ENCODE peak calls at places on chromosomes 12 and 14, in ten cellular contexts. N is GM23338; F is NCI-H2081 treated with DMSO at 0.1 percent for 48 hours; E is AML-193; I is NCI-H1417 treated with DMSO at 0.1 percent for 48 hours; V is NCI-H187; X is stimulated activated CD8-positive, alpha-beta memory T cell treated with anti-CD3 and anti-CD28 coated beads, Interleukin-2, amount 100 ng/mL, for 1 hour; H is progenitor cell of endocrine pancreas; T is pulmonary artery endothelial cell; L is germinal center. A is an unnamed sample.

GRCh38 chr14:54700717-54701116 is 133.8 kb downstream of the SAMD4A start:
- DNase-seq in I (no peak), E (no peak), N (no peak), F (no peak), V (no peak), L (no peak), T (no peak), H (no peak), X (no peak), A (no peak)

GRCh38 chr12:52122904-52123303 is 43.4 kb downstream of the SMIM41 start:
- DNase-seq in T (no peak), F (no peak), N (no peak), H (no peak), X (no peak), E (no peak), I (no peak), V (no peak), L (no peak), A (no peak)

GRCh38 chr12:34398366-34398705 is 376.0 kb downstream of the ALG10 start:
- DNase-seq in L (no peak), E (no peak), I (no peak), T (no peak), F (no peak), N (no peak), V (no peak), X (no peak), H (peak), A (no peak)

GRCh38 chr14:103576371-103577024 is 13.7 kb downstream of the COA8 start:
- DNase-seq in X (no peak), T (peak), I (peak), F (peak), N (peak), E (no peak), V (no peak), L (no peak), H (no peak), A (peak)

GRCh38 chr12:85310025-85310424 is 30.0 kb downstream of the ALX1 start:
- DNase-seq in X (no peak), V (no peak), F (no peak), T (no peak), H (no peak), L (no peak), N (no peak), E (no peak), I (no peak), A (no peak)

GRCh38 chr14:63905370-63905769 is 52.6 kb downstream of the SYNE2 start:
- DNase-seq in T (no peak), I (no peak), V (no peak), F (no peak), H (no peak), N (no peak), X (no peak), L (no peak), E (no peak), A (no peak)

GRCh38 chr14:68819260-68819691 is 26.4 kb upstream of the ZFP36L1 start:
- DNase-seq in I (no peak), X (no peak), V (no peak), N (peak), L (no peak), T (no peak), H (no peak), F (no peak), E (no peak), A (no peak)

GRCh38 chr12:80943345-80943744 is 5.6 kb upstream of the LIN7A start:
- DNase-seq in T (no peak), I (no peak), N (no peak), F (no peak), H (no peak), L (no peak), V (no peak), X (no peak), E (no peak), A (no peak)

GRCh38 chr12:90023207-90023870 is 314.7 kb upstream of the ATP2B1 start:
- DNase-seq in E (no peak), L (no peak), X (no peak), V (no peak), N (no peak), T (no peak), H (no peak), F (no peak), I (no peak), A (no peak)

GRCh38 chr14:36973806-36974442 is 198.5 kb downstream of the SLC25A21 start:
- DNase-seq in N (no peak), F (no peak), I (no peak), V (no peak), T (no peak), L (no peak), H (no peak), X (no peak), E (no peak), A (no peak)

GRCh38 chr14:89926709-89927108 is 27.8 kb downstream of the EFCAB11 start:
- DNase-seq in V (no peak), L (no peak), F (no peak), T (peak), X (no peak), E (no peak), H (no peak), N (no peak), I (no peak), A (no peak)

GRCh38 chr12:92045852-92046251 is 99.8 kb downstream of the BTG1 start:
- DNase-seq in E (no peak), F (no peak), V (no peak), X (no peak), H (no peak), I (no peak), N (no peak), L (no peak), T (no peak), A (no peak)

GRCh38 chr12:46521145-46521544 is 148.6 kb upstream of the SLC38A2 start:
- DNase-seq in T (no peak), E (no peak), F (no peak), V (no peak), N (no peak), H (no peak), X (no peak), L (no peak), I (no peak), A (no peak)

GRCh38 chr14:50560929-50561280 is 960 bp downstream of the ATL1 start:
- DNase-seq in X (no peak), F (peak), N (peak), I (peak), V (peak), E (peak), L (peak), H (peak), T (no peak), A (peak)

GRCh38 chr14:34423445-34423844 is 38.6 kb downstream of the SPTSSA start:
- DNase-seq in T (no peak), H (no peak), N (no peak), E (no peak), V (no peak), I (no peak), X (no peak), F (no peak), L (no peak), A (no peak)

GRCh38 chr14:101110729-101111619 is 207.5 kb upstream of the RTL1 start:
- DNase-seq in T (no peak), N (no peak), L (no peak), H (no peak), F (no peak), X (no peak), V (no peak), I (no peak), E (no peak), A (no peak)

GRCh38 chr14:22433059-22433458 is 156.0 kb downstream of the DAD1 start:
- DNase-seq in E (no peak), L (peak), X (no peak), N (no peak), F (no peak), I (no peak), T (no peak), V (no peak), H (no peak), A (peak)